ENCODE peak calls at places on chromosome 18, in six cellular contexts. C is AG04449, S is HT1080, G is endothelial cell, F is frontal cortex, P is astrocyte of the spinal cord. R is an unnamed sample.

GRCh38 chr18:62329676-62330454 is 4.8 kb downstream of the TNFRSF11A start:
- DNase-seq in C (peak), S (peak), G (no peak), F (no peak), P (peak), R (no peak)

GRCh38 chr18:49168281-49168680 is 217.5 kb upstream of the SMAD7 start:
- DNase-seq in C (no peak), S (no peak), G (no peak), F (no peak), P (no peak), R (no peak)

GRCh38 chr18:68699043-68699442 is 15.9 kb downstream of the TMX3 start:
- DNase-seq in C (peak), S (no peak), G (no peak), F (no peak), P (peak), R (peak)

GRCh38 chr18:77133051-77133919 is 702 bp upstream of the MBP start:
- DNase-seq in C (no peak), S (no peak), G (peak), F (no peak), P (no peak), R (no peak)

GRCh38 chr18:57051586-57052044 is 95.3 kb upstream of the BOD1L2 start:
- DNase-seq in C (no peak), S (no peak), G (no peak), F (no peak), P (no peak), R (no peak)

GRCh38 chr18:46632401-46633089 is 24.5 kb downstream of the LOXHD1 start:
- DNase-seq in C (no peak), S (peak), G (no peak), F (no peak), P (no peak), R (peak)

GRCh38 chr18:68229351-68229750 is 485.6 kb downstream of the TMX3 start:
- DNase-seq in C (no peak), S (no peak), G (no peak), F (no peak), P (no peak), R (no peak)

GRCh38 chr18:23291456-23292205 is 156.3 kb downstream of the CABLES1 start:
- DNase-seq in C (no peak), S (peak), G (no peak), F (no peak), P (peak), R (peak)

GRCh38 chr18:28684746-28685145 is 507.8 kb upstream of the CDH2 start:
- DNase-seq in C (no peak), S (peak), G (no peak), F (no peak), P (peak), R (no peak)

GRCh38 chr18:3647636-3648035 is 197.7 kb downstream of the TGIF1 start:
- DNase-seq in C (no peak), S (no peak), G (no peak), F (no peak), P (no peak), R (no peak)

GRCh38 chr18:50624981-50625380 is 65.1 kb downstream of the MAPK4 start:
- DNase-seq in C (no peak), S (no peak), G (no peak), F (no peak), P (no peak), R (no peak)

GRCh38 chr18:33873127-33873526 is 295.1 kb downstream of the ASXL3 start:
- DNase-seq in C (no peak), S (no peak), G (no peak), F (no peak), P (no peak), R (no peak)

GRCh38 chr18:73688851-73689659 is 458.6 kb downstream of the FBXO15 start:
- DNase-seq in C (peak), S (peak), G (no peak), F (no peak), P (peak), R (peak)

GRCh38 chr18:27715751-27716150 is 461.2 kb downstream of the CDH2 start:
- DNase-seq in C (no peak), S (peak), G (no peak), F (no peak), P (no peak), R (no peak)

GRCh38 chr18:74868461-74868860 is 270.8 kb downstream of the ZNF407 start:
- DNase-seq in C (no peak), S (no peak), G (no peak), F (no peak), P (no peak), R (no peak)

GRCh38 chr18:38010971-38011370 is 445.4 kb upstream of the CELF4 start:
- DNase-seq in C (no peak), S (no peak), G (no peak), F (no peak), P (no peak), R (no peak)

GRCh38 chr18:59912007-59912550 is 12.3 kb downstream of the PMAIP1 start:
- DNase-seq in C (no peak), S (no peak), G (no peak), F (no peak), P (no peak), R (no peak)

GRCh38 chr18:74994502-74995403 is 214.2 kb downstream of the PTGR3 start:
- DNase-seq in C (no peak), S (peak), G (no peak), F (no peak), P (peak), R (peak)

GRCh38 chr18:58887613-58887963 is 22.9 kb downstream of the ZNF532 start:
- DNase-seq in C (no peak), S (peak), G (peak), F (no peak), P (peak), R (no peak)

GRCh38 chr18:12990128-12990485 is 1.1 kb upstream of the CEP192 start:
- DNase-seq in C (no peak), S (no peak), G (no peak), F (no peak), P (no peak), R (no peak)

GRCh38 chr18:27808678-27809077 is 368.3 kb downstream of the CDH2 start:
- DNase-seq in C (peak), S (peak), G (no peak), F (no peak), P (peak), R (no peak)

GRCh38 chr18:55250729-55251128 is 291.5 kb upstream of the CCDC68 start:
- DNase-seq in C (no peak), S (peak), G (no peak), F (no peak), P (peak), R (no peak)

GRCh38 chr18:32284284-32284683 is 94.4 kb downstream of the MEP1B start:
- DNase-seq in C (no peak), S (no peak), G (no peak), F (no peak), P (peak), R (no peak)

GRCh38 chr18:54090856-54091255 is 133.6 kb downstream of the MBD2 start:
- DNase-seq in C (no peak), S (no peak), G (no peak), F (no peak), P (no peak), R (no peak)

GRCh38 chr18:63831080-63831788 is 56.0 kb downstream of the SERPINB7 start:
- DNase-seq in C (no peak), S (peak), G (no peak), F (no peak), P (peak), R (no peak)

GRCh38 chr18:51030537-51031258 is 685 bp downstream of the SMAD4 start:
- DNase-seq in C (no peak), S (peak), G (peak), F (peak), P (peak), R (peak)

R was measured in RWPE1.